ENCODE peak calls at places on chromosomes 4 and X, in seven cellular contexts. Q, Z, L, N, U, I and J are unnamed samples.

GRCh38 chrX:73206366-73206765 is 8.3 kb downstream of the NAP1L2 start:
- DNase-seq in I (no peak), Q (no peak), N (no peak), Z (no peak), L (no peak), U (no peak), J (no peak)

GRCh38 chrX:152896450-152896849 is 1.4 kb upstream of the ZNF185 start:
- DNase-seq in Q (no peak), Z (no peak), N (peak), I (no peak), L (no peak), U (no peak), J (no peak)

GRCh38 chr4:86831262-86832090 is 17.7 kb downstream of the SLC10A6 start:
- DNase-seq in Z (no peak), L (peak), N (peak), Q (no peak), U (no peak), I (no peak), J (no peak)

GRCh38 chr4:99965674-99966350 is 15.7 kb upstream of the H2AZ1 start:
- DNase-seq in Q (no peak), U (no peak), Z (no peak), N (no peak), L (no peak), I (no peak), J (no peak)

GRCh38 chrX:103637604-103638338 is 9.0 kb downstream of the TCEAL1 start:
- DNase-seq in L (no peak), I (no peak), Z (no peak), Q (no peak), U (no peak), N (no peak), J (no peak)

GRCh38 chrX:14758029-14758491 is 114.8 kb downstream of the FANCB start:
- DNase-seq in L (no peak), Q (no peak), N (no peak), I (no peak), Z (no peak), U (no peak), J (no peak)

GRCh38 chr4:142404191-142404611 is 441.9 kb downstream of the INPP4B start:
- DNase-seq in N (peak), L (peak), Q (no peak), I (no peak), U (no peak), Z (no peak), J (no peak)

GRCh38 chrX:109294097-109294815 is 187.6 kb downstream of the GUCY2F start:
- DNase-seq in L (no peak), N (peak), I (no peak), U (no peak), Q (no peak), Z (no peak), J (no peak)

GRCh38 chrX:104270916-104271512 is 16.3 kb upstream of the ESX1 start:
- DNase-seq in N (peak), Z (peak), U (peak), I (peak), L (peak), Q (no peak), J (peak)

GRCh38 chr4:89273741-89274141 is 33.9 kb downstream of the GPRIN3 start:
- DNase-seq in Z (no peak), L (no peak), I (no peak), Q (no peak), U (no peak), N (no peak), J (no peak)

GRCh38 chr4:70734168-70734954 is 12.6 kb downstream of the RUFY3 start:
- DNase-seq in N (peak), Z (peak), U (no peak), L (peak), I (peak), Q (no peak), J (peak)

GRCh38 chr4:81913427-81913878 is 441.7 kb upstream of the RASGEF1B start:
- DNase-seq in Q (peak), U (peak), Z (peak), N (peak), I (peak), L (peak), J (peak)

GRCh38 chr4:42474406-42474805 is 77.1 kb downstream of the SHISA3 start:
- DNase-seq in Q (no peak), N (no peak), Z (no peak), U (no peak), L (no peak), I (no peak), J (no peak)

GRCh38 chr4:31592293-31592692 is 872.1 kb downstream of the PCDH7 start:
- DNase-seq in Q (no peak), N (no peak), U (no peak), I (no peak), Z (no peak), L (no peak), J (no peak)

GRCh38 chrX:70478521-70478920 is 33.9 kb downstream of the DLG3 start:
- DNase-seq in Q (no peak), N (no peak), Z (no peak), U (peak), L (no peak), I (no peak), J (no peak)

GRCh38 chr4:101724093-101724492 is 66.4 kb upstream of the BANK1 start:
- DNase-seq in N (no peak), U (no peak), L (no peak), I (no peak), Z (no peak), Q (no peak), J (no peak)

GRCh38 chrX:82813671-82814078 is 694.4 kb upstream of the POU3F4 start:
- DNase-seq in N (peak), Z (no peak), U (no peak), L (no peak), I (no peak), Q (no peak), J (no peak)

GRCh38 chr4:58301384-58301783 is 1191.2 kb upstream of the IGFBP7 start:
- DNase-seq in U (no peak), L (no peak), I (peak), Q (no peak), N (no peak), Z (peak), J (no peak)

GRCh38 chrX:40096395-40097091 is 1.2 kb downstream of the BCOR start:
- DNase-seq in Q (peak), L (peak), Z (peak), I (peak), N (peak), U (no peak), J (peak)

GRCh38 chr4:167100120-167100519 is 134.2 kb downstream of the SPOCK3 start:
- DNase-seq in Z (peak), N (no peak), I (peak), L (no peak), U (no peak), Q (no peak), J (no peak)

GRCh38 chrX:16882188-16882587 is 12.0 kb upstream of the RBBP7 start:
- DNase-seq in Q (no peak), U (peak), N (peak), I (peak), L (no peak), Z (no peak), J (peak)

GRCh38 chr4:150250998-150251651 is 172.9 kb downstream of the DCLK2 start:
- DNase-seq in N (no peak), Q (no peak), Z (no peak), L (no peak), I (no peak), U (peak), J (no peak)

GRCh38 chr4:161762796-161763195 is 401.0 kb downstream of the FSTL5 start:
- DNase-seq in Q (no peak), N (peak), U (no peak), I (no peak), L (no peak), Z (no peak), J (no peak)

GRCh38 chrX:136689441-136689840 is 41.5 kb downstream of the CD40LG start:
- DNase-seq in N (peak), U (no peak), Q (no peak), L (no peak), Z (peak), I (peak), J (no peak)

GRCh38 chr4:54525602-54526001 is 132.2 kb upstream of the KIT start:
- DNase-seq in N (peak), Z (no peak), I (no peak), Q (no peak), L (peak), U (no peak), J (no peak)

GRCh38 chrX:119240356-119240755 is 4.3 kb downstream of the PGRMC1 start:
- DNase-seq in Q (no peak), U (no peak), N (peak), Z (no peak), I (no peak), L (peak), J (no peak)

GRCh38 chr4:56995525-56995924 is 16.8 kb downstream of the POLR2B start:
- DNase-seq in N (no peak), L (peak), Q (no peak), U (no peak), I (no peak), Z (no peak), J (no peak)

GRCh38 chrX:130654409-130654970 is 248.5 kb downstream of the ENOX2 start:
- DNase-seq in L (no peak), Z (no peak), U (no peak), Q (no peak), N (peak), I (no peak), J (no peak)

GRCh38 chrX:15973299-15973698 is 118.7 kb upstream of the AP1S2 start:
- DNase-seq in U (peak), Q (no peak), N (peak), L (peak), Z (peak), I (peak), J (peak)